ENCODE peak calls at places on chromosome 19, in six cellular contexts. O, C, K, W, Q and G are unnamed samples.
A peak's percentile ranks its signal among the peaks of the same experiment; 100 is the strongest.

GRCh38 chr19:1058112-1058511 is 8.9 kb upstream of the ARHGAP45 start:
- DNase-seq in O (no peak), C (no peak), K (no peak), W (no peak), Q (no peak), G (no peak)

GRCh38 chr19:4077800-4078683 is 11.3 kb upstream of the ZBTB7A start:
- DNase-seq in O (no peak), C (no peak), K (no peak), W (no peak), Q (peak; percentile 72), G (no peak)

GRCh38 chr19:33040994-33041827 is 23.5 kb downstream of the RHPN2 start:
- DNase-seq in O (peak; percentile 19), C (peak; percentile 74), K (peak; percentile 74), W (no peak), Q (no peak), G (no peak)

GRCh38 chr19:38617283-38617763 is 430 bp downstream of the MAP4K1 start:
- DNase-seq in O (no peak), C (no peak), K (no peak), W (no peak), Q (no peak), G (no peak)

GRCh38 chr19:50851620-50852019 is 3.1 kb upstream of the KLK3 start:
- DNase-seq in O (no peak), C (no peak), K (no peak), W (no peak), Q (no peak), G (no peak)

GRCh38 chr19:2016041-2016807 is 710 bp upstream of the BTBD2 start:
- DNase-seq in O (peak; percentile 36), C (peak; percentile 35), K (peak; percentile 87), W (peak; percentile 93), Q (peak; percentile 85), G (no peak)

GRCh38 chr19:50512999-50513745 is 541 bp downstream of the ASPDH start:
- DNase-seq in O (no peak), C (no peak), K (no peak), W (no peak), Q (no peak), G (peak; percentile 27)

GRCh38 chr19:55502197-55502952 is 14.1 kb downstream of the SSC5D start:
- DNase-seq in O (no peak), C (no peak), K (no peak), W (no peak), Q (no peak), G (no peak)

GRCh38 chr19:31992750-31993149 is 352.7 kb upstream of the ZNF507 start:
- DNase-seq in O (no peak), C (no peak), K (no peak), W (no peak), Q (no peak), G (no peak)

GRCh38 chr19:46073268-46073922 is 32.6 kb upstream of the IGFL4 start:
- DNase-seq in O (no peak), C (no peak), K (no peak), W (no peak), Q (no peak), G (no peak)

GRCh38 chr19:4697304-4697703 is 26.3 kb downstream of the DPP9 start:
- DNase-seq in O (no peak), C (no peak), K (no peak), W (no peak), Q (no peak), G (no peak)

GRCh38 chr19:40584007-40584406 is 7.3 kb downstream of the SHKBP1 start:
- DNase-seq in O (no peak), C (no peak), K (no peak), W (no peak), Q (no peak), G (no peak)
- TF ChIP-seq CTCF in O (peak; percentile 52), C (no peak), K (no peak), W (no peak), Q (no peak), G (no peak)

DNA sequence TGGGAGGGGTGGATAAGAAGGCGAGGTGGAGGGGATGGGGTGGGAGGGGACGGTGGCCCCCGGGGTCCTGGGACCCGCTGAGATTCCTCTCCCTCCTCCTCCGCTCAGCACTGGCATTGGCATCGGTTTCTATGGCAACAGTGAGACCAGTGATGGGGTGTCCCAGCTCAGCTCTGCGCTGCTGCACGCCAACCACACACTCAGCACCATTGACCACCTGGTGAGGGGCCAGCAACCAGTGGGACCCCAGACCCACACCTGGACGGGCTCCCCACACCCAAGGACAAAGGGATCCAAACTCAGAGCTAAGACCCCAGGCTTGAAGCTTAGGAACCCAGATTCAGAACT is 5.9 kb downstream of the TTYH1 start:
- DNase-seq in O (no peak), C (no peak), K (no peak), W (no peak), Q (no peak), G (no peak)
- H3K4me3 ChIP-seq in O (no peak overlapping the region), C (no peak overlapping the region), K (no peak overlapping the region), W (no peak overlapping the region), Q (no peak overlapping the region), G (no peak overlapping the region)

GRCh38 chr19:42176990-42177685 is 40.3 kb downstream of the DEDD2 start:
- DNase-seq in O (peak; percentile 15), C (peak; percentile 89), K (peak; percentile 53), W (peak; percentile 91), Q (peak; percentile 63), G (peak; percentile 71)
- TF ChIP-seq CTCF in O (peak; percentile 25), C (peak; percentile 41), K (peak; percentile 15), W (no peak), Q (peak; percentile 33), G (peak; percentile 20)

GRCh38 chr19:17264641-17264979 is at the start of gene USHBP1:
- DNase-seq in O (no peak), C (no peak), K (no peak), W (no peak), Q (no peak), G (no peak)
- H3K4me3 ChIP-seq in O (no peak within 1 kb of the TSS), C (no peak within 1 kb of the TSS), K (no peak within 1 kb of the TSS), W (no peak within 1 kb of the TSS), Q (peak within 1 kb of the TSS; percentile 13), G (no peak within 1 kb of the TSS)

GRCh38 chr19:41159861-41160260 is 33.2 kb upstream of the CYP2S1 start:
- DNase-seq in O (no peak), C (no peak), K (no peak), W (no peak), Q (no peak), G (no peak)

GRCh38 chr19:41166888-41167804 is 25.9 kb upstream of the CYP2S1 start:
- DNase-seq in O (no peak), C (peak; percentile 71), K (peak; percentile 18), W (no peak), Q (no peak), G (no peak)

GRCh38 chr19:41156207-41156606 is 36.8 kb upstream of the CYP2S1 start:
- DNase-seq in O (no peak), C (no peak), K (no peak), W (no peak), Q (no peak), G (no peak)

DNA sequence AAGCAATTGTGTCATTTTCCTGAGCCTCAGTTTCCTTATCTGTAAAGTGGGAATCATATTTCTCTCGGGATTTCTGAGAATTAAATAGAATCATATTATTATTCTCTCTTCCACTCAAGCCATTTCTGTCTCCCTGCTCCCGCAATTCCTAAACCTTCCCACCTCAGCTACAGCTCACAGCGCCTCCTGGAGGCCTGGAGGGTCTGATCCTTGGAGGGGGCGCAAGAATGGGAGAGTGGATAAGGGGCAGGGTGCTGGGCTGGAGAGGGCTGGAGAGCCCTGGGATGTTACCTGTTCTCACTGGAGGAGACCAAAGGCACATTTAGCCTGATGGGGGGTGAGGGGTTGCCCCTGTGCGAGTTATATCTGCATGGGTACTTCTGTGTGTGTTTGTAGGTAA is 31.1 kb upstream of the CYP2S1 start:
- DNase-seq in O (no peak), C (peak; percentile 57), K (no peak), W (no peak), Q (no peak), G (no peak)
- TF ChIP-seq CTCF in O (no peak), C (peak; percentile 24), K (no peak), W (no peak), Q (no peak), G (no peak)

GRCh38 chr19:18929311-18929710 is 9.8 kb downstream of the DDX49 start:
- DNase-seq in O (no peak), C (no peak), K (no peak), W (no peak), Q (no peak), G (no peak)
- H3K4me3 ChIP-seq in O (no peak overlapping the region), C (no peak overlapping the region), K (no peak overlapping the region), W (no peak overlapping the region), Q (no peak overlapping the region), G (no peak overlapping the region)

DNA sequence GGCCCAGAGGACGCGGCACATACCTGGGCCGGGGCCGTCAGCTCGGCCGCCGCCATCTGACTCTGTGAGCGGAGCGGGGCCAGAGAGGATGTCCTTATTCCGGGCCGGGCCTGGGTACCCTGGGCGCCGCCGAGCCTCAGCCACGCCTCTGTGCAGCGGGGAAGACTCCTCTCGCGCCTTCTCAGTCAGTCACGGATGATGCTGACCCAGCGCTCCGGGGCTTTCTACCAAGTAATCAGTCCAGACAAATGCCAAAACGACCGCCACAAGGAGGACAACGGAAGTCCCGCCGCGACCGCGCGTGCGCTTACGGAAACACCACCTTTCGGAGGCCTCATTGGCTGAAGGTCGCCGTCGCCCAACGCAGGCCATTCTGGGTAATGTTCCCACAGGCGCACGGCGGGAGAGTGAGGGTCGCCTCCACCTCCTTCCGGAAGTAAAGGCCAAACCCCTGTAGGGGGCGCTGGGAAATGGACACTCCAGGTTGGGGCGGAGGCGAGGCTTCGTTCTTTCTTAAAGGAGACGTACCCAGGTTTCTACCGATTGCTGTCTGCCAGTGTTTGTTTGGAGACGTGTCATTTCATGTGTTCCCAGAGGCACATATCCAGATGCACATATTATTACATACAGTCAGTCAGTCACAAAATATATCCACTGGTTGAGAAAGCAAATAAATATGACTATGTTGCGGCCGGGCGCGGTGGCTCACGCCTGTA is at the start of gene ZNF256:
- DNase-seq in O (peak; percentile 86), C (peak; percentile 75), K (peak; percentile 93), W (peak; percentile 97), Q (peak; percentile 92), G (peak; percentile 95)
- TF ChIP-seq CTCF in O (peak; percentile 52), C (no peak), K (peak; percentile 51), W (no peak), Q (peak; percentile 57), G (peak; percentile 71)

DNA sequence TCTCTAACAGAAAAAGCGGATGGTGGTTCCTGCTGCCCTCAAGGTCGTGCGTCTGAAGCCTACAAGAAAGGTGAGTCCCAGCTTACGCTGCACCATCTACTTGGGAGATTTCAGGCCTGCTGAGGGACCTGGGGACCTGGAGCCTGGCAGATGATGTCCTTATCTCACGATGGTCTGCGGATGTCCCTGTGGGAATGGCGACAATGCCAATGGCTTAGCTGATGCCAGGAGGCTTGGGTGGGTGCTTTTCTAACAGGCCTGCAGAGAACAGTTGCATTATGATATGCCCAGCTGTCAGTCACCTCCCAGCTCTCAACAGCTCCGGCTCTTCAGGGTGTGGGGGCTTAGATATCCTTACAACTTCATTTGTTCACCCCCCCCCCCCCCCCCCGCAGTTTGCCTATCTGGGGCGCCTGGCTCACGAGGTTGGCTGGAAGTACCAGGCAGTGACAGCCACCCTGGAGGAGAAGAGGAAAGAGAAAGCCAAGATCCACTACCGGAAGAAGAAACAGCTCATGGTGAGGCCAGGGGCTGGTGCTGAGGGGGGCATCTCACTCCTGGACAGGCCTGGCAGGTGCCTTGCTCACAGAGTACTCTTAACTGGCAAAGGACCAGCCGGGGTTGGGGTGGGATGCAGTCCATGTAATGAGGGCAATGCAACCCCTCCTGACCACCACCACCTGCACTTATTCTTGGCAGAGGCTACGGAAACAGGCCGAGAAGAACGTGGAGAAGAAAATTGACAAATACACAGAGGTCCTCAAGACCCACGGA is 3.8 kb downstream of the RPL13A start:
- DNase-seq in O (no peak), C (no peak), K (no peak), W (no peak), Q (no peak), G (no peak)
- H3K4me3 ChIP-seq in O (no peak overlapping the region), C (no peak overlapping the region), K (no peak overlapping the region), W (no peak overlapping the region), Q (no peak overlapping the region), G (no peak overlapping the region)

GRCh38 chr19:10517361-10517759 is at the start of gene S1PR5:
- DNase-seq in O (no peak), C (peak; percentile 38), K (peak; percentile 59), W (no peak), Q (no peak), G (no peak)
- TF ChIP-seq CTCF in O (no peak), C (no peak), K (no peak), W (no peak), Q (no peak), G (no peak)